ENCODE peak calls at places on chromosomes 7 and 10, in nine cellular contexts. One of them, this sample, is unnamed.

GRCh38 chr7:484365-485101 is 35.1 kb downstream of the PDGFA start:
- DNase-seq in SW480: no peak
- DNase-seq in chondrocyte: peak
- DNase-seq in activated gamma-delta T cell treated with Interleukin-2 at 50 U/mL for 16 hours: no peak
- DNase-seq in heart left ventricle: no peak
- DNase-seq in hippocampal formation: no peak
- DNase-seq in posterior vena cava: peak
- DNase-seq in stimulated activated naive B cell treated with anti-CD40 and anti-IgM and Interleukin-4, amounts not matched to agents 10 μg/mL and 1 μg/mL and 100 μg/mL, for 72 hours: no peak
- DNase-seq in left ventricle myocardium inferior: peak
- DNase-seq in this sample: no peak

GRCh38 chr7:20219446-20220292 is 2.5 kb upstream of the MACC1 start:
- DNase-seq in SW480: peak
- DNase-seq in chondrocyte: no peak
- DNase-seq in activated gamma-delta T cell treated with Interleukin-2 at 50 U/mL for 16 hours: no peak
- DNase-seq in heart left ventricle: peak
- DNase-seq in hippocampal formation: no peak
- DNase-seq in posterior vena cava: peak
- DNase-seq in stimulated activated naive B cell treated with anti-CD40 and anti-IgM and Interleukin-4, amounts not matched to agents 10 μg/mL and 1 μg/mL and 100 μg/mL, for 72 hours: peak
- DNase-seq in left ventricle myocardium inferior: peak
- DNase-seq in this sample: peak

GRCh38 chr10:131207584-131208532 is 103.7 kb downstream of the TCERG1L start:
- DNase-seq in SW480: no peak
- DNase-seq in chondrocyte: no peak
- DNase-seq in activated gamma-delta T cell treated with Interleukin-2 at 50 U/mL for 16 hours: no peak
- DNase-seq in heart left ventricle: no peak
- DNase-seq in hippocampal formation: no peak
- DNase-seq in posterior vena cava: peak
- DNase-seq in stimulated activated naive B cell treated with anti-CD40 and anti-IgM and Interleukin-4, amounts not matched to agents 10 μg/mL and 1 μg/mL and 100 μg/mL, for 72 hours: no peak
- DNase-seq in left ventricle myocardium inferior: no peak
- DNase-seq in this sample: no peak

GRCh38 chr10:105026566-105026965 is 385.5 kb downstream of the SORCS3 start:
- DNase-seq in SW480: no peak
- DNase-seq in chondrocyte: no peak
- DNase-seq in activated gamma-delta T cell treated with Interleukin-2 at 50 U/mL for 16 hours: no peak
- DNase-seq in heart left ventricle: no peak
- DNase-seq in hippocampal formation: no peak
- DNase-seq in posterior vena cava: no peak
- DNase-seq in stimulated activated naive B cell treated with anti-CD40 and anti-IgM and Interleukin-4, amounts not matched to agents 10 μg/mL and 1 μg/mL and 100 μg/mL, for 72 hours: no peak
- DNase-seq in left ventricle myocardium inferior: no peak
- DNase-seq in this sample: no peak

GRCh38 chr7:45897042-45897690 is 8.9 kb downstream of the IGFBP1 start:
- DNase-seq in SW480: no peak
- DNase-seq in chondrocyte: no peak
- DNase-seq in activated gamma-delta T cell treated with Interleukin-2 at 50 U/mL for 16 hours: no peak
- DNase-seq in heart left ventricle: no peak
- DNase-seq in hippocampal formation: no peak
- DNase-seq in posterior vena cava: no peak
- DNase-seq in stimulated activated naive B cell treated with anti-CD40 and anti-IgM and Interleukin-4, amounts not matched to agents 10 μg/mL and 1 μg/mL and 100 μg/mL, for 72 hours: no peak
- DNase-seq in left ventricle myocardium inferior: no peak
- DNase-seq in this sample: no peak

GRCh38 chr7:145848691-145849090 is 267.9 kb upstream of the CNTNAP2 start:
- DNase-seq in SW480: no peak
- DNase-seq in chondrocyte: no peak
- DNase-seq in activated gamma-delta T cell treated with Interleukin-2 at 50 U/mL for 16 hours: no peak
- DNase-seq in heart left ventricle: no peak
- DNase-seq in hippocampal formation: no peak
- DNase-seq in posterior vena cava: no peak
- DNase-seq in stimulated activated naive B cell treated with anti-CD40 and anti-IgM and Interleukin-4, amounts not matched to agents 10 μg/mL and 1 μg/mL and 100 μg/mL, for 72 hours: no peak
- DNase-seq in left ventricle myocardium inferior: no peak
- DNase-seq in this sample: no peak

GRCh38 chr7:23332193-23332592 is 33.1 kb downstream of the MALSU1 start:
- DNase-seq in SW480: no peak
- DNase-seq in chondrocyte: no peak
- DNase-seq in activated gamma-delta T cell treated with Interleukin-2 at 50 U/mL for 16 hours: no peak
- DNase-seq in heart left ventricle: no peak
- DNase-seq in hippocampal formation: no peak
- DNase-seq in posterior vena cava: no peak
- DNase-seq in stimulated activated naive B cell treated with anti-CD40 and anti-IgM and Interleukin-4, amounts not matched to agents 10 μg/mL and 1 μg/mL and 100 μg/mL, for 72 hours: no peak
- DNase-seq in left ventricle myocardium inferior: no peak
- DNase-seq in this sample: no peak

GRCh38 chr7:1444214-1444924 is 14.9 kb downstream of the MICALL2 start:
- DNase-seq in SW480: no peak
- DNase-seq in chondrocyte: no peak
- DNase-seq in activated gamma-delta T cell treated with Interleukin-2 at 50 U/mL for 16 hours: no peak
- DNase-seq in heart left ventricle: no peak
- DNase-seq in hippocampal formation: no peak
- DNase-seq in posterior vena cava: no peak
- DNase-seq in stimulated activated naive B cell treated with anti-CD40 and anti-IgM and Interleukin-4, amounts not matched to agents 10 μg/mL and 1 μg/mL and 100 μg/mL, for 72 hours: no peak
- DNase-seq in left ventricle myocardium inferior: no peak
- DNase-seq in this sample: no peak

GRCh38 chr7:131103997-131104396 is 223.7 kb upstream of the MKLN1 start:
- DNase-seq in SW480: no peak
- DNase-seq in chondrocyte: no peak
- DNase-seq in activated gamma-delta T cell treated with Interleukin-2 at 50 U/mL for 16 hours: no peak
- DNase-seq in heart left ventricle: no peak
- DNase-seq in hippocampal formation: no peak
- DNase-seq in posterior vena cava: no peak
- DNase-seq in stimulated activated naive B cell treated with anti-CD40 and anti-IgM and Interleukin-4, amounts not matched to agents 10 μg/mL and 1 μg/mL and 100 μg/mL, for 72 hours: no peak
- DNase-seq in left ventricle myocardium inferior: no peak
- DNase-seq in this sample: no peak

GRCh38 chr10:58435297-58435696 is 50.1 kb downstream of the TFAM start:
- DNase-seq in SW480: peak
- DNase-seq in chondrocyte: no peak
- DNase-seq in activated gamma-delta T cell treated with Interleukin-2 at 50 U/mL for 16 hours: no peak
- DNase-seq in heart left ventricle: no peak
- DNase-seq in hippocampal formation: no peak
- DNase-seq in posterior vena cava: peak
- DNase-seq in stimulated activated naive B cell treated with anti-CD40 and anti-IgM and Interleukin-4, amounts not matched to agents 10 μg/mL and 1 μg/mL and 100 μg/mL, for 72 hours: no peak
- DNase-seq in left ventricle myocardium inferior: peak
- DNase-seq in this sample: no peak

GRCh38 chr10:78520737-78521430 is 487.2 kb downstream of the RPS24 start:
- DNase-seq in SW480: peak
- DNase-seq in chondrocyte: no peak
- DNase-seq in activated gamma-delta T cell treated with Interleukin-2 at 50 U/mL for 16 hours: no peak
- DNase-seq in heart left ventricle: no peak
- DNase-seq in hippocampal formation: no peak
- DNase-seq in posterior vena cava: no peak
- DNase-seq in stimulated activated naive B cell treated with anti-CD40 and anti-IgM and Interleukin-4, amounts not matched to agents 10 μg/mL and 1 μg/mL and 100 μg/mL, for 72 hours: no peak
- DNase-seq in left ventricle myocardium inferior: no peak
- DNase-seq in this sample: no peak

GRCh38 chr10:71727429-71728217 is 8.0 kb upstream of the C10orf105 start:
- DNase-seq in SW480: no peak
- DNase-seq in chondrocyte: no peak
- DNase-seq in activated gamma-delta T cell treated with Interleukin-2 at 50 U/mL for 16 hours: peak
- DNase-seq in heart left ventricle: peak
- DNase-seq in hippocampal formation: peak
- DNase-seq in posterior vena cava: peak
- DNase-seq in stimulated activated naive B cell treated with anti-CD40 and anti-IgM and Interleukin-4, amounts not matched to agents 10 μg/mL and 1 μg/mL and 100 μg/mL, for 72 hours: peak
- DNase-seq in left ventricle myocardium inferior: peak
- DNase-seq in this sample: no peak

GRCh38 chr10:101367569-101368453 is 13.8 kb downstream of the BTRC start:
- DNase-seq in SW480: peak
- DNase-seq in chondrocyte: no peak
- DNase-seq in activated gamma-delta T cell treated with Interleukin-2 at 50 U/mL for 16 hours: no peak
- DNase-seq in heart left ventricle: no peak
- DNase-seq in hippocampal formation: no peak
- DNase-seq in posterior vena cava: no peak
- DNase-seq in stimulated activated naive B cell treated with anti-CD40 and anti-IgM and Interleukin-4, amounts not matched to agents 10 μg/mL and 1 μg/mL and 100 μg/mL, for 72 hours: no peak
- DNase-seq in left ventricle myocardium inferior: no peak
- DNase-seq in this sample: no peak

GRCh38 chr7:16511314-16511713 is 15.3 kb upstream of the LRRC72 start:
- DNase-seq in SW480: no peak
- DNase-seq in chondrocyte: no peak
- DNase-seq in activated gamma-delta T cell treated with Interleukin-2 at 50 U/mL for 16 hours: no peak
- DNase-seq in heart left ventricle: no peak
- DNase-seq in hippocampal formation: no peak
- DNase-seq in posterior vena cava: no peak
- DNase-seq in stimulated activated naive B cell treated with anti-CD40 and anti-IgM and Interleukin-4, amounts not matched to agents 10 μg/mL and 1 μg/mL and 100 μg/mL, for 72 hours: no peak
- DNase-seq in left ventricle myocardium inferior: no peak
- DNase-seq in this sample: no peak

GRCh38 chr10:131909929-131910328 is 9.1 kb downstream of the PPP2R2D start:
- DNase-seq in SW480: no peak
- DNase-seq in chondrocyte: peak
- DNase-seq in activated gamma-delta T cell treated with Interleukin-2 at 50 U/mL for 16 hours: no peak
- DNase-seq in heart left ventricle: no peak
- DNase-seq in hippocampal formation: no peak
- DNase-seq in posterior vena cava: no peak
- DNase-seq in stimulated activated naive B cell treated with anti-CD40 and anti-IgM and Interleukin-4, amounts not matched to agents 10 μg/mL and 1 μg/mL and 100 μg/mL, for 72 hours: no peak
- DNase-seq in left ventricle myocardium inferior: no peak
- DNase-seq in this sample: no peak

GRCh38 chr7:95089414-95089813 is 182.0 kb downstream of the PPP1R9A start:
- DNase-seq in SW480: no peak
- DNase-seq in chondrocyte: no peak
- DNase-seq in activated gamma-delta T cell treated with Interleukin-2 at 50 U/mL for 16 hours: no peak
- DNase-seq in heart left ventricle: no peak
- DNase-seq in hippocampal formation: no peak
- DNase-seq in posterior vena cava: no peak
- DNase-seq in stimulated activated naive B cell treated with anti-CD40 and anti-IgM and Interleukin-4, amounts not matched to agents 10 μg/mL and 1 μg/mL and 100 μg/mL, for 72 hours: no peak
- DNase-seq in left ventricle myocardium inferior: no peak
- DNase-seq in this sample: no peak

GRCh38 chr7:134737561-134738353 is 41.7 kb upstream of the CALD1 start:
- DNase-seq in SW480: no peak
- DNase-seq in chondrocyte: no peak
- DNase-seq in activated gamma-delta T cell treated with Interleukin-2 at 50 U/mL for 16 hours: no peak
- DNase-seq in heart left ventricle: no peak
- DNase-seq in hippocampal formation: no peak
- DNase-seq in posterior vena cava: no peak
- DNase-seq in stimulated activated naive B cell treated with anti-CD40 and anti-IgM and Interleukin-4, amounts not matched to agents 10 μg/mL and 1 μg/mL and 100 μg/mL, for 72 hours: peak
- DNase-seq in left ventricle myocardium inferior: no peak
- DNase-seq in this sample: no peak

GRCh38 chr7:72030994-72031667 is 381.0 kb downstream of the CALN1 start:
- DNase-seq in SW480: no peak
- DNase-seq in chondrocyte: no peak
- DNase-seq in activated gamma-delta T cell treated with Interleukin-2 at 50 U/mL for 16 hours: no peak
- DNase-seq in heart left ventricle: no peak
- DNase-seq in hippocampal formation: no peak
- DNase-seq in posterior vena cava: no peak
- DNase-seq in stimulated activated naive B cell treated with anti-CD40 and anti-IgM and Interleukin-4, amounts not matched to agents 10 μg/mL and 1 μg/mL and 100 μg/mL, for 72 hours: no peak
- DNase-seq in left ventricle myocardium inferior: no peak
- DNase-seq in this sample: no peak

GRCh38 chr7:98335411-98335977 is 54.0 kb downstream of the BRI3 start:
- DNase-seq in SW480: no peak
- DNase-seq in chondrocyte: peak
- DNase-seq in activated gamma-delta T cell treated with Interleukin-2 at 50 U/mL for 16 hours: no peak
- DNase-seq in heart left ventricle: no peak
- DNase-seq in hippocampal formation: no peak
- DNase-seq in posterior vena cava: no peak
- DNase-seq in stimulated activated naive B cell treated with anti-CD40 and anti-IgM and Interleukin-4, amounts not matched to agents 10 μg/mL and 1 μg/mL and 100 μg/mL, for 72 hours: no peak
- DNase-seq in left ventricle myocardium inferior: no peak
- DNase-seq in this sample: no peak

GRCh38 chr10:523925-524324 is 165.5 kb downstream of the DIP2C start:
- DNase-seq in SW480: no peak
- DNase-seq in chondrocyte: peak
- DNase-seq in activated gamma-delta T cell treated with Interleukin-2 at 50 U/mL for 16 hours: no peak
- DNase-seq in heart left ventricle: no peak
- DNase-seq in hippocampal formation: no peak
- DNase-seq in posterior vena cava: peak
- DNase-seq in stimulated activated naive B cell treated with anti-CD40 and anti-IgM and Interleukin-4, amounts not matched to agents 10 μg/mL and 1 μg/mL and 100 μg/mL, for 72 hours: no peak
- DNase-seq in left ventricle myocardium inferior: no peak
- DNase-seq in this sample: no peak